ENCODE peak calls at places on chromosomes 11 and 22, in eight cellular contexts. H is left ventricle myocardium inferior; P is kidney; X is GM23338; Z is A549; N is astrocyte; E is PC-9; D is CD8-positive, alpha-beta T cell. R is an unnamed sample.
A peak's percentile ranks its signal among the peaks of the same experiment; 100 is the strongest.

GRCh38 chr11:36688132-36688531 is 90.1 kb upstream of the RAG2 start:
- DNase-seq in H (no peak), P (no peak), X (no peak), Z (no peak), N (no peak), E (no peak), D (no peak), R (no peak)

GRCh38 chr11:119318240-119319135 is 1.6 kb upstream of the MCAM start:
- DNase-seq in H (no peak), P (no peak), X (peak; percentile 76), Z (no peak), N (peak; percentile 71), E (peak; percentile 64), D (no peak), R (no peak)

GRCh38 chr11:2579315-2580060 is 120.3 kb downstream of the KCNQ1OT1 start:
- DNase-seq in H (peak; percentile 13), P (peak; percentile 71), X (no peak), Z (no peak), N (no peak), E (no peak), D (no peak), R (no peak)

GRCh38 chr22:17266261-17266971 is 47.2 kb upstream of the ADA2 start:
- DNase-seq in H (peak; percentile 45), P (peak; percentile 80), X (peak; percentile 90), Z (no peak), N (no peak), E (no peak), D (no peak), R (peak; percentile 98)

GRCh38 chr22:44497218-44497903 is 672 bp downstream of the RTL6 start:
- DNase-seq in H (no peak), P (peak; percentile 81), X (peak; percentile 37), Z (no peak), N (no peak), E (peak; percentile 46), D (no peak), R (peak; percentile 19)

GRCh38 chr11:9745411-9746211 is 81.7 kb downstream of the SWAP70 start:
- DNase-seq in H (no peak), P (no peak), X (no peak), Z (no peak), N (no peak), E (no peak), D (no peak), R (no peak)

GRCh38 chr22:22201185-22201924 is 43.2 kb upstream of the VPREB1 start:
- DNase-seq in H (peak; percentile 58), P (no peak), X (peak; percentile 78), Z (peak; percentile 30), N (no peak), E (no peak), D (no peak), R (peak; percentile 45)

GRCh38 chr22:37088108-37088605 is 21.4 kb downstream of the TMPRSS6 start:
- DNase-seq in H (no peak), P (no peak), X (no peak), Z (peak; percentile 21), N (no peak), E (peak; percentile 79), D (no peak), R (peak; percentile 25)

GRCh38 chr11:117907276-117908110 is 21.7 kb downstream of the TMPRSS13 start:
- DNase-seq in H (peak; percentile 79), P (peak; percentile 96), X (peak; percentile 85), Z (peak; percentile 65), N (peak; percentile 90), E (peak; percentile 94), D (peak; percentile 67), R (peak; percentile 98)

GRCh38 chr11:9138133-9138453 is 46.7 kb upstream of the SCUBE2 start:
- DNase-seq in H (no peak), P (no peak), X (no peak), Z (no peak), N (no peak), E (no peak), D (no peak), R (no peak)

GRCh38 chr11:16773981-16774710 is 35.7 kb downstream of the C11orf58 start:
- DNase-seq in H (no peak), P (no peak), X (no peak), Z (no peak), N (no peak), E (no peak), D (no peak), R (no peak)

GRCh38 chr11:68927280-68928107 is 23.8 kb downstream of the IGHMBP2 start:
- DNase-seq in H (no peak), P (peak; percentile 29), X (no peak), Z (no peak), N (no peak), E (no peak), D (no peak), R (no peak)

GRCh38 chr11:58629857-58630256 is 7.4 kb downstream of the CNTF start:
- DNase-seq in H (no peak), P (no peak), X (peak; percentile 86), Z (peak; percentile 31), N (peak; percentile 37), E (no peak), D (no peak), R (peak; percentile 78)

GRCh38 chr11:35303596-35304392 is 115.6 kb downstream of the SLC1A2 start:
- DNase-seq in H (no peak), P (peak; percentile 69), X (no peak), Z (peak; percentile 55), N (peak; percentile 46), E (no peak), D (no peak), R (no peak)

GRCh38 chr11:34055218-34056000 is 3.9 kb downstream of the CAPRIN1 start:
- DNase-seq in H (no peak), P (no peak), X (no peak), Z (no peak), N (no peak), E (no peak), D (no peak), R (peak; percentile 60)

GRCh38 chr11:34053161-34053686 is 1.7 kb downstream of the CAPRIN1 start:
- DNase-seq in H (peak; percentile 72), P (peak; percentile 89), X (peak; percentile 78), Z (peak; percentile 73), N (peak; percentile 55), E (peak; percentile 75), D (peak; percentile 86), R (peak; percentile 98)

GRCh38 chr11:34052608-34053160 is 1.2 kb downstream of the CAPRIN1 start:
- DNase-seq in H (peak; percentile 21), P (no peak), X (peak; percentile 19), Z (no peak), N (no peak), E (peak; percentile 15), D (peak; percentile 40), R (peak; percentile 77)

GRCh38 chr11:34052036-34052607 is 591 bp downstream of the CAPRIN1 start:
- DNase-seq in H (peak; percentile 94), P (peak; percentile 97), X (peak; percentile 92), Z (peak; percentile 86), N (peak; percentile 67), E (peak; percentile 91), D (peak; percentile 90), R (peak; percentile 99)

GRCh38 chr11:34056672-34057071 is 5.1 kb downstream of the CAPRIN1 start:
- DNase-seq in H (no peak), P (no peak), X (no peak), Z (no peak), N (no peak), E (no peak), D (no peak), R (no peak)
- H3K4me1 ChIP-seq in H (peaks cover 95% of the 10 kb centered on the region), P (peaks cover 12% of the 10 kb centered on the region), X (peaks cover 36% of the 10 kb centered on the region), Z (peaks cover 41% of the 10 kb centered on the region), N (no peaks in the 10 kb centered on the region), E (peaks cover 34% of the 10 kb centered on the region), D (peaks cover 62% of the 10 kb centered on the region), R (peaks cover 63% of the 10 kb centered on the region)

GRCh38 chr11:132300283-132300682 is 929.9 kb downstream of the NTM start:
- DNase-seq in H (no peak), P (no peak), X (peak; percentile 58), Z (no peak), N (no peak), E (no peak), D (no peak), R (peak; percentile 38)
- TF ChIP-seq CTCF in H (peak; percentile 47), P (no peak), X (peak; percentile 60), Z (no peak), N (peak; percentile 28), E (peak; percentile 32), D (no peak), R (peak; percentile 52)

GRCh38 chr11:123762422-123762821 is 8.1 kb upstream of the OR6X1 start:
- DNase-seq in H (no peak), P (no peak), X (no peak), Z (no peak), N (no peak), E (no peak), D (no peak), R (no peak)
- H3K4me3 ChIP-seq in H (no peak overlapping the region), P (no peak overlapping the region), X (no peak overlapping the region), Z (no peak overlapping the region), N (no peak overlapping the region), E (no peak overlapping the region), D (no peak overlapping the region), R (no peak overlapping the region)

DNA sequence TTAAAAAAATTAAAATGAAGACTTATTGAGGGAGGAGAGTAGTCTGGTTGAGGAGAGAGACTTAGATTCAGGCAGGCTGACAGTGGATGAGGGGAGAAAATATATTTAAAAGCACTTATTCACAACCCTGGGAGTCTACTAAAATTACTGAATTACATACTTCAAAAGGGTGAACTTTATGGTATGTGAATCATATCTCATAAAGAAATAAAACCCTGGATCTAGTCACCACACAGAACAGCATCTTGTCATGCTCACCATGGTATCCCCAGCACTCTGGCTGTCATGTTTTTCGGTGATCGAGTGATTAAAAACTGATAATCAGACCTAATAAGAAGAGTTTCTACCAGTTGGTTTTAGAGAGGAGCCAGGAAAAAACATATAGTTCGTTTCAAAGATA is 11.0 kb downstream of the TEAD1 start:
- DNase-seq in H (no peak), P (no peak), X (no peak), Z (no peak), N (no peak), E (no peak), D (no peak), R (no peak)
- H3K4me1 ChIP-seq in H (peaks cover 99% of the 10 kb centered on the region), P (peaks cover 72% of the 10 kb centered on the region), X (peaks cover 88% of the 10 kb centered on the region), Z (peaks cover 99% of the 10 kb centered on the region), N (peaks cover 63% of the 10 kb centered on the region), E (peaks cover 96% of the 10 kb centered on the region), D (peaks cover 4% of the 10 kb centered on the region), R (peaks cover 47% of the 10 kb centered on the region)

GRCh38 chr11:107606122-107606521 is 15.2 kb downstream of the ELMOD1 start:
- DNase-seq in H (no peak), P (no peak), X (peak; percentile 59), Z (no peak), N (no peak), E (no peak), D (no peak), R (no peak)
- TF ChIP-seq CTCF in H (no peak), P (no peak), X (peak; percentile 57), Z (no peak), N (no peak), E (no peak), D (no peak), R (peak; percentile 45)

DNA sequence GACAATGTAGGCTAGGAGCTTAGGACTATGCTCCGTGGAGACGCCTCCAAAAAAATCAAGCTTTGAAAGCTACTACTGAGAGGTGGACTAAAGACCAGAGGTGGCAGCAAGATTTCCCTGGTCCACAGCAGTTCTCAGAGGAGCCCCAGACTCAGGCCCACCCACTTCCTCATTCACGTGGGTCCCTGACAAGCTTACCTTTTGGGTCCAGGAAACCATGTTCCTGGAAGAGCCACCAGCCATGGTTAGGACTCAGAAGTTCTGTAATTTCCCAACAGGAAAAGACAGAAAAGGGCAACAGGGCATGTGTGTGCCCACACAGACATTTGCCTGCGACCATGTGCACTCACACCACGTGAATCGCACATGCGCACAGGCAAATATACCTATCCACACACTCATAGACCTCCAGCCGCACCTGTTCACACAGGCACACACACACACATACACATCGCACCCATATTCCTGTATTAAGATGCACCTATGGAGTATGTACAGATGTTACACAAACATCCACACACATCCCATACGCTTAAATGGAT is 42.9 kb downstream of the LRRC32 start:
- DNase-seq in H (no peak), P (no peak), X (no peak), Z (no peak), N (no peak), E (no peak), D (no peak), R (no peak)
- H3K4me3 ChIP-seq in H (no peak overlapping the region), P (no peak overlapping the region), X (no peak overlapping the region), Z (no peak overlapping the region), N (no peak overlapping the region), E (no peak overlapping the region), D (no peak overlapping the region), R (no peak overlapping the region)

R was measured in A673.